ENCODE peak calls at places on chromosomes 12 and 14, in eight cellular contexts. T is fibroblast of lung, I is GM23338, R is foreskin fibroblast, J is sigmoid colon, D is gastrocnemius medialis, Q is HL-60, Y is AG04450. L is an unnamed sample.

GRCh38 chr12:6272300-6273208 is 37.9 kb upstream of the PLEKHG6 start:
- DNase-seq in D (no peak), R (no peak), J (peak), I (peak), Y (no peak), T (no peak), Q (no peak), L (no peak)

GRCh38 chr14:35909675-35910074 is 83.5 kb downstream of the BRMS1L start:
- DNase-seq in D (no peak), T (no peak), J (no peak), R (no peak), I (no peak), Y (no peak), Q (no peak), L (no peak)

GRCh38 chr12:32431025-32431424 is 31.7 kb downstream of the FGD4 start:
- DNase-seq in T (no peak), Q (no peak), I (no peak), R (no peak), Y (no peak), J (no peak), D (no peak), L (no peak)

GRCh38 chr12:130588696-130589095 is 127.4 kb downstream of the RIMBP2 start:
- DNase-seq in Q (no peak), J (no peak), D (no peak), T (no peak), Y (no peak), I (no peak), R (no peak), L (no peak)

GRCh38 chr14:56145965-56146364 is 27.8 kb downstream of the PELI2 start:
- DNase-seq in J (no peak), R (peak), Y (peak), T (peak), I (no peak), Q (no peak), D (no peak), L (peak)

GRCh38 chr12:96155781-96156180 is 38.4 kb upstream of the ELK3 start:
- DNase-seq in J (no peak), I (no peak), Q (no peak), Y (no peak), R (no peak), T (no peak), D (no peak), L (no peak)

GRCh38 chr14:24430143-24430681 is 458 bp downstream of the KHNYN start:
- DNase-seq in D (peak), Q (no peak), R (peak), J (peak), I (peak), Y (no peak), T (peak), L (peak)

GRCh38 chr12:68040450-68041075 is 51.3 kb downstream of the IFNG-AS1 start:
- DNase-seq in Y (peak), I (peak), R (peak), T (peak), D (peak), J (peak), Q (peak), L (peak)

GRCh38 chr14:73293782-73294781 is 56.8 kb downstream of the PAPLN start:
- DNase-seq in Q (no peak), J (no peak), I (no peak), Y (no peak), D (no peak), R (no peak), T (no peak), L (no peak)

GRCh38 chr14:32109676-32110075 is 32.6 kb downstream of the ARHGAP5 start:
- DNase-seq in R (peak), Q (no peak), D (no peak), I (no peak), Y (peak), J (no peak), T (peak), L (peak)

GRCh38 chr12:12807970-12808702 is 5.0 kb upstream of the DDX47 start:
- DNase-seq in Q (no peak), D (peak), T (peak), Y (no peak), R (peak), I (no peak), J (peak), L (no peak)

GRCh38 chr12:95881331-95881955 is 22.7 kb downstream of the SNRPF start:
- DNase-seq in T (peak), D (no peak), Q (no peak), J (no peak), Y (peak), I (no peak), R (peak), L (peak)

GRCh38 chr12:56389215-56389850 is 26.7 kb upstream of the APOF start:
- DNase-seq in I (no peak), J (no peak), T (no peak), D (no peak), R (no peak), Y (no peak), Q (no peak), L (peak)

GRCh38 chr12:49244161-49244560 is 20.7 kb upstream of the TUBA1C start:
- DNase-seq in Y (no peak), D (no peak), I (no peak), T (peak), Q (no peak), R (no peak), J (no peak), L (peak)

GRCh38 chr14:75578786-75579781 is 664 bp downstream of the FLVCR2 start:
- DNase-seq in J (peak), R (peak), Q (no peak), I (no peak), T (peak), D (peak), Y (no peak), L (peak)

GRCh38 chr14:75794615-75795038 is 133.6 kb downstream of the TTLL5 start:
- DNase-seq in Q (no peak), J (no peak), D (no peak), T (peak), R (peak), Y (peak), I (peak), L (peak)

GRCh38 chr12:109458771-109459208 is 18.3 kb downstream of the KCTD10 start:
- DNase-seq in Y (no peak), J (no peak), R (no peak), T (peak), D (no peak), Q (no peak), I (peak), L (peak)

GRCh38 chr12:80053048-80053790 is 46.1 kb upstream of the OTOGL start:
- DNase-seq in Y (peak), J (peak), T (peak), Q (no peak), I (no peak), R (peak), D (peak), L (peak)

GRCh38 chr12:104199964-104200363 is 15.6 kb upstream of the TXNRD1 start:
- DNase-seq in R (no peak), Y (no peak), I (no peak), D (no peak), J (no peak), Q (no peak), T (no peak), L (no peak)

GRCh38 chr12:104201238-104202001 is 14.2 kb upstream of the TXNRD1 start:
- DNase-seq in D (peak), R (peak), I (peak), J (no peak), Y (no peak), Q (no peak), T (peak), L (peak)

DNA sequence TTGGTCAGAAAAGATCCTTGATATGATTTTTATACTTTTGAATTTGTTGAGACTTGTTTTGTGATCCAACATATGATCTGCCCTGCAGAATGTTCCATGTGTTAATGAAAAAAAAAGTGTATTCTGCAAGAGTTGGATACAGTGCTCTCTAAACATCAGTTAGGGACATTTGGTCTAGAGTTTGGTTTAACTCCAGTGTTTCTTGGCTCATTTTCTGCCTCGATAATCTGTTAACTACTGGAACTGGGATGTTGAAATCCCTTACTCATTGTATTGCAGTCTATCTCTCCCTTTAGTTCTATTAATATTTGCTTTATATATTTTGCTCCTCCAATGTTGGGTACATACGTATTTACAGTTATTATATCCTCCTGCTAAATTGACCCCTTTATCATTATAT is 18.3 kb upstream of the TXNRD1 start:
- DNase-seq in I (no peak), Y (no peak), T (peak), D (no peak), Q (no peak), R (no peak), J (no peak), L (peak)
- TF ChIP-seq CTCF in I (no peak), Y (no peak), T (no peak), D (no peak), Q (no peak), R (no peak), J (no peak), L (no peak)

GRCh38 chr12:89945123-89945522 is 236.5 kb upstream of the ATP2B1 start:
- DNase-seq in I (no peak), D (no peak), Q (no peak), T (no peak), Y (no peak), R (no peak), J (no peak), L (no peak)

GRCh38 chr12:89946518-89946917 is 237.9 kb upstream of the ATP2B1 start:
- DNase-seq in Y (no peak), R (no peak), J (no peak), Q (no peak), T (no peak), I (no peak), D (no peak), L (no peak)

GRCh38 chr12:89948266-89949175 is 239.9 kb upstream of the ATP2B1 start:
- DNase-seq in J (no peak), R (no peak), T (no peak), D (no peak), Y (no peak), Q (no peak), I (no peak), L (no peak)

GRCh38 chr12:89949457-89950195 is 241.0 kb upstream of the ATP2B1 start:
- DNase-seq in D (no peak), I (peak), Y (no peak), R (peak), J (no peak), Q (no peak), T (peak), L (peak)

GRCh38 chr12:89947437-89948265 is 239.0 kb upstream of the ATP2B1 start:
- DNase-seq in D (no peak), Y (peak), R (peak), T (peak), Q (no peak), I (peak), J (no peak), L (peak)
- H3K4me3 ChIP-seq in D (no peak), Y (peak), R (no peak), T (peak), Q (no peak), I (peak), J (no peak), L (no peak)

GRCh38 chr14:52417139-52417538 is 103.0 kb downstream of the PTGER2 start:
- DNase-seq in Y (no peak), J (no peak), R (no peak), D (no peak), I (no peak), Q (no peak), T (no peak), L (no peak)
- TF ChIP-seq CTCF in Y (peak), J (no peak), R (no peak), D (no peak), I (no peak), Q (no peak), T (no peak), L (no peak)

DNA sequence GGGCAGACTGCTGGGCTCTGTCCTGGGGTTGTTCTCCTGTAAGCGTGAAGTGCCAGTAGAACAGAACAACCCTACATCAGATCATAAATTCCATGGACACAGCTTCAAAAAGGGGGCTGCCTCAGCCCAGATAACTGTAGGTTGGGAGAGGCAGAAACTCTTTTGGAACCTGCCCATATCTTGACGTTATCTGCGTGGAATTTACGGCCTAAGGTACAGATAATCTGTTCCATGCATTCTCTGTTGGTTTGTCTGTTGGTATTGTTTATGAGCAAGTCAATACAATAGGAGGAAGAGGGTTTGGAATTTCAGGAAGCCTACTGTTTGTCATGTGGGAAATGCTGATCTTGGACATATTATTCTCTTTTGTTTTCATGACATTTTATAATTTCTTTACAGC is 36.7 kb downstream of the SLC25A47 start:
- DNase-seq in R (no peak), T (no peak), D (no peak), Y (no peak), I (no peak), Q (no peak), J (no peak), L (no peak)
- H3K4me3 ChIP-seq in R (no peak), T (no peak), D (no peak), Y (no peak), I (no peak), Q (no peak), J (no peak), L (no peak)